ENCODE peak calls at places on chromosome 15, in five cellular contexts. P, N, Z, H and I are unnamed samples.

GRCh38 chr15:82570721-82571519 is 30.7 kb upstream of the RPS17 start:
- DNase-seq in P (no peak), N (peak; percentile 43), Z (peak; percentile 12), H (peak; percentile 54), I (no peak)

GRCh38 chr15:52236015-52236414 is 44.8 kb upstream of the GNB5 start:
- DNase-seq in P (no peak), N (no peak), Z (no peak), H (no peak), I (no peak)

GRCh38 chr15:73704869-73705645 is 20.9 kb downstream of the CD276 start:
- DNase-seq in P (no peak), N (peak; percentile 84), Z (peak; percentile 60), H (peak; percentile 87), I (peak; percentile 78)

GRCh38 chr15:93063292-93063671 is 25.7 kb downstream of the RGMA start:
- DNase-seq in P (no peak), N (peak; percentile 61), Z (no peak), H (no peak), I (peak; percentile 98)

GRCh38 chr15:26176831-26177230 is 313.7 kb upstream of the ATP10A start:
- DNase-seq in P (no peak), N (no peak), Z (no peak), H (no peak), I (peak; percentile 60)

GRCh38 chr15:85832389-85832788 is 37.7 kb upstream of the KLHL25 start:
- DNase-seq in P (no peak), N (no peak), Z (no peak), H (no peak), I (no peak)

GRCh38 chr15:93179072-93179471 is 90.1 kb upstream of the RGMA start:
- DNase-seq in P (no peak), N (no peak), Z (no peak), H (no peak), I (peak; percentile 25)

GRCh38 chr15:60555291-60555690 is 76.3 kb upstream of the ICE2 start:
- DNase-seq in P (no peak), N (no peak), Z (no peak), H (no peak), I (no peak)

GRCh38 chr15:100937171-100937570 is 18.0 kb downstream of the LRRK1 start:
- DNase-seq in P (no peak), N (no peak), Z (no peak), H (no peak), I (no peak)

GRCh38 chr15:99703603-99704443 is 29.4 kb downstream of the LYSMD4 start:
- DNase-seq in P (no peak), N (no peak), Z (peak; percentile 96), H (no peak), I (peak; percentile 52)

GRCh38 chr15:58381696-58382095 is 50.1 kb upstream of the LIPC start:
- DNase-seq in P (no peak), N (no peak), Z (peak; percentile 42), H (no peak), I (no peak)

GRCh38 chr15:38072507-38073277 is 138.3 kb downstream of the TMCO5A start:
- DNase-seq in P (peak; percentile 91), N (peak; percentile 91), Z (peak; percentile 80), H (peak; percentile 86), I (peak; percentile 74)

GRCh38 chr15:68526269-68526668 is 52.5 kb upstream of the CORO2B start:
- DNase-seq in P (no peak), N (no peak), Z (no peak), H (no peak), I (no peak)

GRCh38 chr15:83436513-83437158 is 10.5 kb upstream of the SH3GL3 start:
- DNase-seq in P (peak; percentile 37), N (no peak), Z (peak; percentile 51), H (peak; percentile 49), I (peak; percentile 80)

GRCh38 chr15:82890338-82891024 is 62.0 kb downstream of the HOMER2 start:
- DNase-seq in P (no peak), N (no peak), Z (no peak), H (peak; percentile 16), I (no peak)

GRCh38 chr15:95872366-95872771 is 458.1 kb upstream of the NR2F2 start:
- DNase-seq in P (no peak), N (no peak), Z (peak; percentile 38), H (no peak), I (peak; percentile 95)

GRCh38 chr15:89128320-89129122 is 40.3 kb downstream of the ABHD2 start:
- DNase-seq in P (no peak), N (no peak), Z (no peak), H (no peak), I (no peak)

GRCh38 chr15:42734076-42734672 is 2.8 kb downstream of the CDAN1 start:
- DNase-seq in P (no peak), N (no peak), Z (no peak), H (no peak), I (no peak)

GRCh38 chr15:42736793-42737528 is at the start of gene CDAN1:
- DNase-seq in P (peak; percentile 86), N (peak; percentile 91), Z (peak; percentile 85), H (peak; percentile 95), I (peak; percentile 92)

GRCh38 chr15:42736178-42736792 is 643 bp downstream of the CDAN1 start:
- DNase-seq in P (no peak), N (no peak), Z (peak; percentile 17), H (no peak), I (no peak)

GRCh38 chr15:42737529-42738328 is 801 bp upstream of the CDAN1 start:
- DNase-seq in P (no peak), N (no peak), Z (no peak), H (no peak), I (peak; percentile 86)

GRCh38 chr15:42735382-42736165 is 1.4 kb downstream of the CDAN1 start:
- DNase-seq in P (no peak), N (no peak), Z (no peak), H (no peak), I (no peak)
- H3K23ac ChIP-seq in P (no peak overlapping the region), N (no peak overlapping the region), Z (peak overlapping the region; percentile 81), H (no peak overlapping the region), I (no peak overlapping the region)

GRCh38 chr15:65285291-65286068 is 1.2 kb downstream of the PARP16 start:
- DNase-seq in P (no peak), N (no peak), Z (no peak), H (no peak), I (no peak)

GRCh38 chr15:65286069-65286703 is 497 bp downstream of the PARP16 start:
- DNase-seq in P (peak; percentile 69), N (no peak), Z (peak; percentile 44), H (peak; percentile 86), I (peak; percentile 68)

GRCh38 chr15:65289261-65289854 is 2.7 kb upstream of the PARP16 start:
- DNase-seq in P (no peak), N (no peak), Z (no peak), H (no peak), I (no peak)

GRCh38 chr15:65286704-65287514 is at the start of gene PARP16:
- DNase-seq in P (peak; percentile 86), N (peak; percentile 97), Z (peak; percentile 77), H (peak; percentile 93), I (peak; percentile 94)

DNA sequence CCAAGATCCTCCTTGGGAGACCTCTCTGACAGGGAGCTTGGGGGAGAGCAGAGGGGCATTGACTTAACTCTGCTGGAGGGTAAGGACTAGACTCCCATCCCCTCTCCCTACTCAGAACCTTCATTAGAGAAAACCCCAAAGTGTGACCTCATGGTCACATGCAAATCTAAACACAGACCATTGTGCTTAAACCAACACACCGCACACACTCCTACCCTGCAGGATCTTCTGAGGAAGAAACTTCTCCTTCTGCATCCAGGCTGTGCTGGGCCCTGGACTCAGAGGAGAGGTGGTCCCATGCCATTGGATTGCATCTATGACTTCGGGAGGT is 797 bp upstream of the PARP16 start:
- DNase-seq in P (no peak), N (no peak), Z (peak; percentile 39), H (no peak), I (peak; percentile 16)
- H2BK12ac ChIP-seq in P (no peak overlapping the region), N (no peak overlapping the region), Z (peak overlapping the region; percentile 42), H (no peak overlapping the region), I (no peak overlapping the region)

GRCh38 chr15:70627734-70628541 is 135.4 kb downstream of the UACA start:
- DNase-seq in P (no peak), N (no peak), Z (no peak), H (no peak), I (no peak)
- H3K23ac ChIP-seq in P (no peak overlapping the region), N (no peak overlapping the region), Z (no peak overlapping the region), H (no peak overlapping the region), I (no peak overlapping the region)

GRCh38 chr15:62560943-62561571 is 396.0 kb upstream of the C2CD4B start:
- DNase-seq in P (no peak), N (peak; percentile 62), Z (no peak), H (no peak), I (no peak)
- H2BK12ac ChIP-seq in P (no peak overlapping the region), N (no peak overlapping the region), Z (no peak overlapping the region), H (no peak overlapping the region), I (no peak overlapping the region)

GRCh38 chr15:67049351-67050044 is 15.9 kb upstream of the SMAD3 start:
- DNase-seq in P (no peak), N (no peak), Z (peak; percentile 93), H (no peak), I (peak; percentile 93)
- H3K23ac ChIP-seq in P (no peak overlapping the region), N (no peak overlapping the region), Z (no peak overlapping the region), H (no peak overlapping the region), I (no peak overlapping the region)

GRCh38 chr15:34600920-34601319 is 17.5 kb upstream of the GOLGA8B start:
- DNase-seq in P (no peak), N (no peak), Z (no peak), H (no peak), I (no peak)
- H2BK12ac ChIP-seq in P (no peak overlapping the region), N (no peak overlapping the region), Z (no peak overlapping the region), H (no peak overlapping the region), I (no peak overlapping the region)